ENCODE peak calls at places on chromosomes 2 and 18, in seven cellular contexts. G, I, B, U, D, V and W are unnamed samples.

GRCh38 chr2:176612736-176613135 is 343.5 kb downstream of the MTX2 start:
- DNase-seq in G (no peak), B (no peak), U (no peak), V (no peak), I (no peak), D (peak), W (peak)

GRCh38 chr18:58699551-58699950 is 28.3 kb downstream of the MALT1 start:
- DNase-seq in V (no peak), U (no peak), G (no peak), B (no peak), D (peak), I (no peak), W (no peak)

GRCh38 chr2:240636563-240637115 is 11.4 kb downstream of the GPR35 start:
- DNase-seq in I (no peak), V (no peak), U (no peak), D (no peak), B (peak), G (no peak), W (no peak)

GRCh38 chr2:148540022-148540421 is 104.5 kb upstream of the EPC2 start:
- DNase-seq in G (no peak), B (no peak), D (no peak), V (no peak), U (no peak), I (no peak), W (no peak)

GRCh38 chr2:119764832-119765231 is 5.1 kb downstream of the PTPN4 start:
- DNase-seq in U (no peak), I (no peak), D (no peak), G (no peak), B (no peak), V (no peak), W (peak)

GRCh38 chr2:29343830-29344229 is 228.6 kb downstream of the CLIP4 start:
- DNase-seq in G (no peak), U (peak), V (no peak), I (no peak), D (no peak), B (no peak), W (no peak)

GRCh38 chr2:127095367-127095641 is 11.7 kb downstream of the BIN1 start:
- DNase-seq in V (no peak), D (no peak), B (no peak), U (no peak), I (no peak), G (no peak), W (no peak)

GRCh38 chr2:175838979-175839378 is 163.1 kb downstream of the LNPK start:
- DNase-seq in B (no peak), G (no peak), U (no peak), I (no peak), V (no peak), D (peak), W (no peak)

GRCh38 chr2:108301558-108301957 is 12.9 kb downstream of the SULT1C2 start:
- DNase-seq in V (no peak), U (no peak), I (no peak), G (no peak), B (no peak), D (no peak), W (no peak)

GRCh38 chr18:79406708-79407107 is 11.0 kb downstream of the NFATC1 start:
- DNase-seq in V (no peak), I (no peak), U (no peak), B (no peak), D (no peak), G (no peak), W (no peak)

GRCh38 chr2:100238471-100238870 is 83.8 kb downstream of the LONRF2 start:
- DNase-seq in B (no peak), I (no peak), G (no peak), U (no peak), V (no peak), D (no peak), W (no peak)

GRCh38 chr2:21326152-21326551 is 202.4 kb downstream of the TDRD15 start:
- DNase-seq in B (no peak), I (no peak), V (no peak), D (no peak), U (peak), G (no peak), W (peak)

GRCh38 chr2:53473762-53474161 is 293.8 kb upstream of the CHAC2 start:
- DNase-seq in I (no peak), U (no peak), D (peak), V (no peak), G (no peak), B (no peak), W (no peak)

GRCh38 chr2:170488807-170489206 is 226.3 kb upstream of the SP5 start:
- DNase-seq in D (no peak), V (no peak), I (no peak), U (no peak), G (no peak), B (no peak), W (no peak)

GRCh38 chr2:104434363-104434792 is 419.5 kb upstream of the POU3F3 start:
- DNase-seq in U (peak), B (no peak), V (no peak), G (no peak), D (no peak), I (no peak), W (peak)